ENCODE peak calls at places on chromosome 1, in six cellular contexts. U, A, O, T, Q and S are unnamed samples.

GRCh38 chr1:32066489-32066873 is 6.3 kb upstream of the TMEM39B start:
- DNase-seq in T (no peak), U (no peak), Q (peak; percentile 15), O (no peak), A (no peak), S (peak; percentile 59)

GRCh38 chr1:9271268-9271667 is 21.4 kb upstream of the SPSB1 start:
- DNase-seq in A (no peak), T (no peak), O (no peak), Q (no peak), U (no peak), S (no peak)

GRCh38 chr1:53654216-53655210 is 84.5 kb downstream of the GLIS1 start:
- DNase-seq in O (no peak), U (no peak), Q (no peak), T (no peak), A (no peak), S (no peak)

GRCh38 chr1:239630767-239631166 is 244.4 kb downstream of the CHRM3 start:
- DNase-seq in O (no peak), U (no peak), Q (no peak), T (no peak), A (no peak), S (no peak)

GRCh38 chr1:181295215-181295614 is 188.1 kb upstream of the CACNA1E start:
- DNase-seq in U (no peak), Q (no peak), T (no peak), A (no peak), O (no peak), S (no peak)

GRCh38 chr1:236348071-236348470 is 46.0 kb upstream of the EDARADD start:
- DNase-seq in U (no peak), Q (no peak), A (no peak), O (no peak), T (no peak), S (no peak)

GRCh38 chr1:162138599-162139397 is 69.3 kb downstream of the NOS1AP start:
- DNase-seq in A (no peak), U (no peak), T (no peak), Q (no peak), O (no peak), S (no peak)

GRCh38 chr1:186957339-186957738 is 128.6 kb downstream of the PLA2G4A start:
- DNase-seq in A (no peak), O (no peak), Q (no peak), T (no peak), U (no peak), S (no peak)

GRCh38 chr1:214496126-214496525 is 55.3 kb downstream of the PTPN14 start:
- DNase-seq in A (no peak), T (no peak), U (no peak), Q (no peak), O (no peak), S (no peak)

GRCh38 chr1:2258996-2259395 is 30.9 kb downstream of the SKI start:
- DNase-seq in O (no peak), A (peak; percentile 41), Q (no peak), T (no peak), U (peak; percentile 26), S (peak; percentile 55)

GRCh38 chr1:24276791-24277190 is 42.4 kb upstream of the GRHL3 start:
- DNase-seq in A (no peak), O (no peak), Q (no peak), U (no peak), T (no peak), S (no peak)

GRCh38 chr1:161792740-161793139 is 26.6 kb downstream of the ATF6 start:
- DNase-seq in U (no peak), Q (peak; percentile 62), A (no peak), T (peak; percentile 62), O (peak; percentile 20), S (no peak)